ENCODE peak calls at places on chromosomes 13 and 19, in five cellular contexts. J is H54, O is uterus, G is esophagus squamous epithelium, M is lower leg skin. Q is an unnamed sample.

GRCh38 chr13:45185286-45185685 is 15.6 kb downstream of the KCTD4 start:
- DNase-seq in J (no peak), O (no peak), G (no peak), M (no peak), Q (no peak)

GRCh38 chr13:112510002-112510780 is 77.8 kb downstream of the TUBGCP3 start:
- DNase-seq in J (peak), O (no peak), G (no peak), M (no peak), Q (no peak)

GRCh38 chr13:98998831-98999634 is 21.2 kb upstream of the DOCK9 start:
- DNase-seq in J (no peak), O (peak), G (no peak), M (no peak), Q (no peak)

GRCh38 chr13:27476943-27477681 is 26.7 kb upstream of the MTIF3 start:
- DNase-seq in J (no peak), O (no peak), G (no peak), M (no peak), Q (no peak)

GRCh38 chr19:50720181-50720920 is 749 bp upstream of the SHANK1 start:
- DNase-seq in J (no peak), O (no peak), G (no peak), M (no peak), Q (no peak)

GRCh38 chr19:28468701-28469459 is 744.1 kb downstream of the UQCRFS1 start:
- DNase-seq in J (peak), O (no peak), G (no peak), M (no peak), Q (peak)

GRCh38 chr13:39915418-39915817 is 260.0 kb downstream of the COG6 start:
- DNase-seq in J (no peak), O (no peak), G (no peak), M (no peak), Q (no peak)

GRCh38 chr19:2589441-2589840 is 113.1 kb downstream of the GNG7 start:
- DNase-seq in J (no peak), O (no peak), G (no peak), M (no peak), Q (no peak)

GRCh38 chr13:67549331-67549730 is 319.2 kb upstream of the PCDH9 start:
- DNase-seq in J (peak), O (no peak), G (no peak), M (no peak), Q (no peak)

GRCh38 chr13:101690871-101691270 is 238.4 kb downstream of the ITGBL1 start:
- DNase-seq in J (no peak), O (no peak), G (no peak), M (no peak), Q (no peak)

GRCh38 chr13:95553614-95554385 is 1.3 kb downstream of the CLDN10 start:
- DNase-seq in J (no peak), O (no peak), G (no peak), M (no peak), Q (no peak)

GRCh38 chr13:109088101-109088500 is 458.7 kb downstream of the MYO16 start:
- DNase-seq in J (no peak), O (no peak), G (no peak), M (no peak), Q (no peak)

GRCh38 chr13:47146136-47146535 is 249.3 kb upstream of the HTR2A start:
- DNase-seq in J (no peak), O (no peak), G (no peak), M (no peak), Q (no peak)

GRCh38 chr13:75544681-75545333 is 4.8 kb upstream of the UCHL3 start:
- DNase-seq in J (no peak), O (no peak), G (no peak), M (no peak), Q (no peak)

GRCh38 chr19:38277969-38278680 is 13.8 kb downstream of the SPINT2 start:
- DNase-seq in J (no peak), O (peak), G (no peak), M (no peak), Q (no peak)

GRCh38 chr13:113547248-113547971 is 37.1 kb upstream of the TFDP1 start:
- DNase-seq in J (no peak), O (no peak), G (no peak), M (no peak), Q (peak)

GRCh38 chr13:112761701-112762689 is 72.2 kb downstream of the ATP11A start:
- DNase-seq in J (no peak), O (no peak), G (no peak), M (no peak), Q (no peak)

GRCh38 chr19:47471733-47472457 is at the start of gene SLC8A2:
- DNase-seq in J (peak), O (peak), G (no peak), M (no peak), Q (no peak)

GRCh38 chr19:3507371-3508120 is 1.4 kb downstream of the FZR1 start:
- DNase-seq in J (no peak), O (no peak), G (no peak), M (no peak), Q (no peak)

GRCh38 chr19:39139305-39140194 is 14.0 kb downstream of the PAK4 start:
- DNase-seq in J (no peak), O (no peak), G (no peak), M (no peak), Q (no peak)

GRCh38 chr13:49497272-49497671 is 1.5 kb downstream of the PHF11 start:
- DNase-seq in J (no peak), O (no peak), G (no peak), M (no peak), Q (no peak)

GRCh38 chr13:100213576-100213975 is 124.7 kb downstream of the PCCA start:
- DNase-seq in J (no peak), O (no peak), G (no peak), M (no peak), Q (no peak)

GRCh38 chr13:108077284-108077683 is 138.1 kb downstream of the LIG4 start:
- DNase-seq in J (no peak), O (no peak), G (no peak), M (no peak), Q (no peak)

GRCh38 chr19:19816679-19817078 is 4.9 kb downstream of the ZNF506 start:
- DNase-seq in J (no peak), O (peak), G (no peak), M (no peak), Q (no peak)

DNA sequence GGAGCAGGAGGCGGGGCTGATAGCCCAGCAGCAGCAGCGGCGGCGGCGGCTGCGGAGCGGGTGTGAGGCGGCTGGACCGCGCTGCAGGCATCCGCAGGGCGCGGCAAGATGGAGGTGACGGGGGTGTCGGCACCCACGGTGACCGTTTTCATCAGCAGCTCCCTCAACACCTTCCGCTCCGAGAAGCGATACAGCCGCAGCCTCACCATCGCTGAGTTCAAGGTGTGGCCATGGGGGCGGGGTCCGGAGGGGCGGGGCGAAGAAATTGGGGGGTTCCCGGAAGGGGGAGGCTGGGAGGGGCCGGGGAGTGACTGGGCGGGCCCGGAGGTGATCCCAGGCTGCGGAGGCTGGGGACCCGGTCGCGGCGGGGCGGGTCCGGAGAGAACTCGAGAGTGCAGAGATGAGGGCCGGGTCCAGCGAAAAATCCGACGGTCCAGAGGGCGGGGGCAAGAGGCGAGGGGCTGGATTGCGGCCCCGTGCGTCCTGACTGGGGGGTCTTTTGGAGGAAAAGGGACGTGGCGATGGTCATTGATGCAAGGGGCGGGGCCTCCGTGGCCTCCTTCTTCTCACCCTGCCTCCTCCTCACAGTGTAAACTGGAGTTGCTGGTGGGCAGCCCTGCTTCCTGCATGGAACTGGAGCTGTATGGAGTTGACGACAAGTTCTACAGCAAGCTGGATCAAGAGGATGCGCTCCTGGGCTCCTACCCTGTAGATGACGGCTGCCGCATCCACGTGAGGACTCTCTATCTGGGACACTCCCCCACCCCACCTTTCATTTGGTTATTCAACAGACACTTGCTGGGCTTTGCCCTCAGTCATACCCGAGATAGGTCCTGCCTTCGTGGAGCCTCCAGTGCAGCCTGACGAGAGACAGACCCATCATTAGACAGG is at the start of gene TBCB:
- DNase-seq in J (peak), O (no peak), G (peak), M (peak), Q (no peak)
- TF ChIP-seq POLR2A in J (peak), O (peak), G (peak), M (no peak), Q (no peak)

GRCh38 chr19:12696366-12697335 is at the start of gene FBXW9:
- DNase-seq in J (peak), O (peak), G (peak), M (peak), Q (peak)
- TF ChIP-seq POLR2A in J (peak), O (peak), G (peak), M (no peak), Q (peak)

GRCh38 chr19:40443930-40444180 is 280 bp downstream of the SERTAD3 start:
- DNase-seq in J (no peak), O (no peak), G (no peak), M (no peak), Q (no peak)

GRCh38 chr19:40443131-40443929 is 805 bp downstream of the SERTAD3 start:
- DNase-seq in J (peak), O (peak), G (peak), M (peak), Q (peak)

GRCh38 chr19:40445006-40445312 is 824 bp upstream of the SERTAD3 start:
- DNase-seq in J (no peak), O (no peak), G (no peak), M (no peak), Q (no peak)

GRCh38 chr19:40445637-40445944 is 1.5 kb upstream of the SERTAD3 start:
- DNase-seq in J (no peak), O (no peak), G (no peak), M (no peak), Q (no peak)

DNA sequence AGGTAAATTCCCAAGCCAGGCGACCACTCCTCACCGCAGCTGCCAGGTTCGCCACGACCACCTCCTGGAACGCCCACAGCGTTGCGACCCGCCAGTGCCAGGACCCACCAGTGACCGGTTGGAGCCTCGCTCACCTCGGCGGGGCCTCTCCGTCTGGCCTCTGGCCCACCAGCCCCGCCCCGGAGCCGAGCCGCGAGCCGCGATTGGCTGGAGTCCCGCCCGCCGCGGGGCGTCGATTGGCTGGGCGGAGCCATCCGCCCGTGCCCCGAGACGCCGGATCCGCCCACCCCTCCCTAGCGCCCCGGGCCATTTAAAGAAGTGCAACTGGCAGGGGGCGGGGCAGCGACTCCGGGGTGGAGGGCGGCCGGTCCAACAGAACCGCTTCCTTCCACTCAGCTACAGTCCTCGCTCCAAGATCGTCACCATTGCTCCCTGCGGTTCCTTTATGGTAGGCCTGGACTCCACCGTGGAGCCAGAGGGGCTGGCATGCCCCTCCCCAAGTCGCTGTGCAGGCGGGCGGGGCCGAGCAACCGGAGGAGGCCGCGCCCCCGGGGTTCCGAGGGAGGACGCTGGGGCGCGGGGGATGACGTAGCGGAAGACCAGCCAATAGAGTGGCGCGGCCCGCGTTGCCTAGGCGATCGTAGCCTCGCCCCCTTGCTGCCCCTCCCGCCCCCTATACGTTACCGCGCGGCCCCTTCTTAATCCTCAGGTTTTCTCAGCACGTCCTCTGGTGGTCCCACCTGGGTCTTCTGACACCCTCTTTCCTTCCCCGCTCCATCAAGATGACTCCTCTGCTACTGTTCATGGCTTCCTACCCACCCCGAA is at the start of gene SERTAD3:
- DNase-seq in J (peak), O (peak), G (peak), M (peak), Q (peak)
- TF ChIP-seq POLR2A in J (peak), O (peak), G (peak), M (no peak), Q (peak)

DNA sequence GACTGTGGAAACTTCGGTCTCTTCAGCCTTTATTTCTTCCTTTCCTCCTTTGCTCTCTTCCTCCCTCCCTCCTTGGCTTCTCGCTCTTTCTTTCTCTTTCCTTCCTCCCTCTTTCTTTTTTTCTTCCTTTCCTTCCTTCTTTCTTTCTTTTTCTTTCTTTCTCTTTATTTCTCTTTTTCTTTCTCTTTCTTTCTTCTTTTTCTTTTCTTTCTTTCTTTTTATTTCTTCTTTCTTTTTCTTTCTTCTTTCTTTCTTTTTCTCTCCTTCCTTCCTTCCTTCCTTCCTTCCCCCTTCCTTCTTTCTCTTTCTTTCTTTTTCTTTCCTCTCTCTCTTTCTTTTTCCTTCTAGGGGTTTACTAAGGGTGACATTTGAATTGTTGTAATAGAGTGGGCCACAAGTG is 290.2 kb upstream of the MAB21L1 start:
- DNase-seq in J (no peak), O (no peak), G (no peak), M (no peak), Q (no peak)
- TF ChIP-seq POLR2A in J (no peak), O (no peak), G (no peak), M (no peak), Q (no peak)

GRCh38 chr19:7505288-7505681 is 10.6 kb upstream of the ZNF358 start:
- DNase-seq in J (no peak), O (no peak), G (no peak), M (no peak), Q (no peak)

GRCh38 chr19:7502552-7502951 is 13.4 kb upstream of the ZNF358 start:
- DNase-seq in J (no peak), O (no peak), G (no peak), M (no peak), Q (no peak)

GRCh38 chr19:7504684-7505083 is 11.2 kb upstream of the ZNF358 start:
- DNase-seq in J (no peak), O (no peak), G (no peak), M (no peak), Q (no peak)

GRCh38 chr19:7497292-7497691 is 8.5 kb upstream of the PEX11G start:
- DNase-seq in J (no peak), O (no peak), G (no peak), M (no peak), Q (no peak)

DNA sequence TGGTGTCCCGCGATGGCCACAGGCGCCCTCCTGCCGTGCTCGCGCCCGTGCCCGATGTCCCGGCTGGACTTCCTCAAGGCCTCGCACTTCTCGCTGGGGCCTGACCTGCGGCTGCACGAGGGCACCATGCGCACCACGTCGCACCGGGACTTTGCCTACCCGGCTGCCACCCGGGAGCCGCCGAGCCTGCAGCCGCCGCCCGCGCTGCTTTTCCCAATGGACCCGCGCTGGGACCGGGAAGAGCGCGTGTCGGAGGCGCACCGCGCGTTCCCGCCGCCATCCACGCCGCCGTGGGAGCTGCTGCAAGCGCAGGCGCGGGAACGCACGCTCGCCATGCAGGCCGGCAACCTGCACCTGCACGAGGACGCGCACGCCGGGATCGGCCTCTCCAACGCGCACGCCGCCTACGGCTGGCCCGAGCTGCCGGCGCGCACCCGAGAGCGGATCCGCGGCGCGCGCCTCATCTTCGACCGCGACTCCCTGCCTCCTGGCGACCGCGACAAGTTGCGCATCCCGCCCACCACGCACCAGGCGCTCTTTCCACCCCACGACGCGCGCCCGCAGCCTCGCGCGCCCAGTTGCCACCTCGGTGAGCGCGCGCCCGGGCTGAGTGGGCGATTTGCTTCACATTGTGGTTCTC is 12.1 kb upstream of the PEX11G start:
- DNase-seq in J (no peak), O (no peak), G (no peak), M (no peak), Q (no peak)
- TF ChIP-seq POLR2A in J (no peak), O (no peak), G (no peak), M (no peak), Q (no peak)

GRCh38 chr19:48635263-48635965 is 1.8 kb downstream of the DBP start:
- DNase-seq in J (no peak), O (peak), G (no peak), M (no peak), Q (peak)
- TF ChIP-seq POLR2A in J (peak), O (peak), G (peak), M (no peak), Q (peak)

GRCh38 chr13:110713642-110713952 is at the start of gene ING1:
- DNase-seq in J (no peak), O (no peak), G (no peak), M (no peak), Q (no peak)
- TF ChIP-seq POLR2A in J (peak), O (no peak), G (no peak), M (no peak), Q (no peak)

GRCh38 chr13:24512208-24513068 is at the start of gene PARP4:
- DNase-seq in J (peak), O (peak), G (peak), M (peak), Q (peak)
- TF ChIP-seq POLR2A in J (peak), O (peak), G (peak), M (no peak), Q (peak)

GRCh38 chr19:34253711-34254551 is 423 bp upstream of the GARRE1 start:
- DNase-seq in J (no peak), O (peak), G (peak), M (peak), Q (peak)
- TF ChIP-seq POLR2A in J (peak), O (peak), G (peak), M (no peak), Q (peak)

GRCh38 chr19:17266589-17266974 is 661 bp upstream of the BABAM1 start:
- DNase-seq in J (no peak), O (no peak), G (no peak), M (no peak), Q (no peak)
- TF ChIP-seq POLR2A in J (no peak), O (no peak), G (no peak), M (no peak), Q (no peak)